ENCODE peak calls at places on chromosomes 1 and 21, in four cellular contexts. One of them, this sample, is unnamed. For H3K4me1, the result is how much of the 10 kb centered on the place peaks cover.

GRCh38 chr1:159009704-159010361 is at the start of gene IFI16:
- DNase-seq in uterus: peak
- DNase-seq in tibial artery: peak
- DNase-seq in endodermal cell: no peak
- DNase-seq in this sample: no peak

GRCh38 chr21:16315223-16315622 is 585.4 kb downstream of the USP25 start:
- DNase-seq in uterus: no peak
- DNase-seq in tibial artery: no peak
- DNase-seq in endodermal cell: no peak
- DNase-seq in this sample: no peak

GRCh38 chr1:31203215-31203614 is 36.5 kb downstream of the NKAIN1 start:
- DNase-seq in uterus: no peak
- DNase-seq in tibial artery: no peak
- DNase-seq in endodermal cell: no peak
- DNase-seq in this sample: no peak

GRCh38 chr1:29360768-29361167 is 124.4 kb downstream of the PTPRU start:
- DNase-seq in uterus: no peak
- DNase-seq in tibial artery: no peak
- DNase-seq in endodermal cell: peak
- DNase-seq in this sample: no peak

GRCh38 chr1:34362949-34363348 is 186.2 kb downstream of the C1orf94 start:
- DNase-seq in uterus: no peak
- DNase-seq in tibial artery: no peak
- DNase-seq in endodermal cell: peak
- DNase-seq in this sample: no peak

GRCh38 chr21:42737969-42738590 is 84.7 kb downstream of the PDE9A start:
- DNase-seq in uterus: peak
- DNase-seq in tibial artery: no peak
- DNase-seq in endodermal cell: peak
- DNase-seq in this sample: peak

GRCh38 chr1:67674260-67675011 is 10.6 kb upstream of the GADD45A start:
- DNase-seq in uterus: peak
- DNase-seq in tibial artery: no peak
- DNase-seq in endodermal cell: no peak
- DNase-seq in this sample: peak

GRCh38 chr1:52603301-52603675 is 1.1 kb downstream of the GPX7 start:
- DNase-seq in uterus: no peak
- DNase-seq in tibial artery: no peak
- DNase-seq in endodermal cell: no peak
- DNase-seq in this sample: no peak

GRCh38 chr1:6246497-6247295 is 2.7 kb downstream of the HES3 start:
- DNase-seq in uterus: peak
- DNase-seq in tibial artery: peak
- DNase-seq in endodermal cell: peak
- DNase-seq in this sample: peak

GRCh38 chr1:16012590-16013219 is 5.1 kb downstream of the HSPB7 start:
- DNase-seq in uterus: peak
- DNase-seq in tibial artery: peak
- DNase-seq in endodermal cell: peak
- DNase-seq in this sample: peak

GRCh38 chr21:28485301-28486022 is 507.2 kb downstream of the LTN1 start:
- DNase-seq in uterus: no peak
- DNase-seq in tibial artery: no peak
- DNase-seq in endodermal cell: no peak
- DNase-seq in this sample: no peak

GRCh38 chr1:110003747-110004428 is 19.3 kb downstream of the AHCYL1 start:
- DNase-seq in uterus: peak
- DNase-seq in tibial artery: peak
- DNase-seq in endodermal cell: peak
- DNase-seq in this sample: peak
- H3K4me3 ChIP-seq in uterus: peak
- H3K4me3 ChIP-seq in tibial artery: peak
- H3K4me3 ChIP-seq in endodermal cell: peak
- H3K4me3 ChIP-seq in this sample: peak

GRCh38 chr1:167698313-167698712 is 23.5 kb upstream of the MPZL1 start:
- DNase-seq in uterus: no peak
- DNase-seq in tibial artery: no peak
- DNase-seq in endodermal cell: no peak
- DNase-seq in this sample: no peak

GRCh38 chr1:167695756-167696561 is 25.8 kb upstream of the MPZL1 start:
- DNase-seq in uterus: no peak
- DNase-seq in tibial artery: no peak
- DNase-seq in endodermal cell: no peak
- DNase-seq in this sample: no peak

GRCh38 chr1:167694691-167695090 is 27.1 kb upstream of the MPZL1 start:
- DNase-seq in uterus: no peak
- DNase-seq in tibial artery: no peak
- DNase-seq in endodermal cell: no peak
- DNase-seq in this sample: no peak

GRCh38 chr1:167695150-167695549 is 26.6 kb upstream of the MPZL1 start:
- DNase-seq in uterus: no peak
- DNase-seq in tibial artery: no peak
- DNase-seq in endodermal cell: no peak
- DNase-seq in this sample: no peak

DNA sequence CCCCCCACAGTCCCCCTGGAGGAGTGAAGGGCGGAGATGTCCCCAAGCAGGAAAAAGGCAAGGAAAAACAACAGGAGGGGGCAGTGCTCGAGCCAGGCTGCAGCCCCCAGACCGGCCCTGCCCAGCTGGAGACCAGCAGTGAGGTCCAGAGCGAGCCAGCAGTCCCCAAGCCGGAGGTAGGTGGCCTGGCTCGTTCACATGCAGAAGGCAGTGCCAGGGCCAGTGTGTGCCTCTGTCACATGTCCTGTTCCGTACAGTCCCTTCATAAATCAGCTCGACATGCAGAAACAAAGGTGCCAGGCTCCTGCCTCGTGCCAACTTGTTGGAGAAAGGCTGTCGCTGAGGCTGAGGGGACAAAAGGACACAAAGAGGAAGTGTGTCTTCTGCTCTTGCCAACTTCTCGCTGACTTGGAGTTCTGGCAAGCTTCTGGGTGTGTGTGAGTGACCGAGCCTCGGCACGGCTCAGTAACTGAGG is 24.1 kb upstream of the MPZL1 start:
- DNase-seq in uterus: no peak
- DNase-seq in tibial artery: peak
- DNase-seq in endodermal cell: no peak
- DNase-seq in this sample: peak
- H3K4me1 ChIP-seq in uterus: under half
- H3K4me1 ChIP-seq in tibial artery: under half
- H3K4me1 ChIP-seq in endodermal cell: under half
- H3K4me1 ChIP-seq in this sample: under half

GRCh38 chr1:145758116-145758515 is 38.8 kb downstream of the CD160 start:
- DNase-seq in uterus: no peak
- DNase-seq in tibial artery: no peak
- DNase-seq in endodermal cell: no peak
- DNase-seq in this sample: no peak

GRCh38 chr1:145759713-145760112 is 40.4 kb downstream of the CD160 start:
- DNase-seq in uterus: no peak
- DNase-seq in tibial artery: no peak
- DNase-seq in endodermal cell: no peak
- DNase-seq in this sample: no peak

GRCh38 chr1:145757420-145757819 is 38.1 kb downstream of the CD160 start:
- DNase-seq in uterus: no peak
- DNase-seq in tibial artery: no peak
- DNase-seq in endodermal cell: no peak
- DNase-seq in this sample: no peak

GRCh38 chr1:145758575-145758974 is 39.3 kb downstream of the CD160 start:
- DNase-seq in uterus: no peak
- DNase-seq in tibial artery: no peak
- DNase-seq in endodermal cell: no peak
- DNase-seq in this sample: no peak
- H3K27ac ChIP-seq in uterus: no peak
- H3K27ac ChIP-seq in tibial artery: no peak
- H3K27ac ChIP-seq in endodermal cell: no peak
- H3K27ac ChIP-seq in this sample: no peak

GRCh38 chr1:59815892-59816291 is 1.1 kb downstream of the HOOK1 start:
- DNase-seq in uterus: no peak
- DNase-seq in tibial artery: no peak
- DNase-seq in endodermal cell: no peak
- DNase-seq in this sample: no peak
- H3K4me3 ChIP-seq in uterus: no peak
- H3K4me3 ChIP-seq in tibial artery: no peak
- H3K4me3 ChIP-seq in endodermal cell: peak
- H3K4me3 ChIP-seq in this sample: no peak

GRCh38 chr1:58812926-58813325 is 29.1 kb upstream of the JUN start:
- DNase-seq in uterus: no peak
- DNase-seq in tibial artery: no peak
- DNase-seq in endodermal cell: no peak
- DNase-seq in this sample: no peak
- H3K4me1 ChIP-seq in uterus: under half
- H3K4me1 ChIP-seq in tibial artery: under half
- H3K4me1 ChIP-seq in endodermal cell: under half
- H3K4me1 ChIP-seq in this sample: under half

DNA sequence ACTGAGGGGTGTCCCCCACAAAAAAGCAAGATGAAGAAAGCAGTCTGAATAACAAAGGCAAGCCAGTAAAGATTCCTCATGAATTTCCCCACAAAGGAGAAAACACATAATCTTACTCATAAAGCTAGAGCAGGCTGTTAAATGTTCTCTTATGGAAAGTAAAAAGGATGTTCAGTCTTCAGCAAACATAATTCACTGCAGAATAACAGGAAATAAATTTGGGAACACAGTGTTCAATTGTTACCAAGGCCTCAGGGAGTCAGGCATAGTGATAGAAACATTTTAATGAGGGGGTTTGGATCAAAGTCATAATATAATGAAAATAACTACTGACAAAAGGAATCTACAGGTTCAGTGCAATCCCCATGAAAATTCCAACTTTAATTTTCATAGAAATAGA is 297.6 kb downstream of the DPYD start:
- DNase-seq in uterus: no peak
- DNase-seq in tibial artery: no peak
- DNase-seq in endodermal cell: no peak
- DNase-seq in this sample: no peak
- H3K27ac ChIP-seq in uterus: peak
- H3K27ac ChIP-seq in tibial artery: no peak
- H3K27ac ChIP-seq in endodermal cell: no peak
- H3K27ac ChIP-seq in this sample: no peak

DNA sequence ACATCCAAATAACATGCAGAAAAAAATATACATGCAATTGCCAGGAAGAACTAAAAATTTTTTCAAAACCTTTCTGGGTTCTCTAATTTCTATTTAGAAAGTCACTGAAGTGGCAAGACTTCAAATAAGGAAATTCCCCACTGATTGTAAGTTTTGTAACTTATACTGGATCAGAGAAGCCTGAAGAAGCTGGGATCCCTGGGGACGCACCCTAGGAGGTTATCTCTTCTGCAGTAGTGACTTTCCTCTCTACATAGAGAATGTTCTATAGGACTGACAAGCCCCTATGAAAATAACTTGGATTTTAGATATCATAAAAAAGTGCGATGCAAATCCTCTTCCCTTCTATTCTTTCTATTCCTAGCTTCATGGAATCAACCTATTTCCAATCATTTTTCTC is 182.6 kb downstream of the MRPL39 start:
- DNase-seq in uterus: no peak
- DNase-seq in tibial artery: no peak
- DNase-seq in endodermal cell: no peak
- DNase-seq in this sample: no peak
- H3K4me3 ChIP-seq in uterus: no peak
- H3K4me3 ChIP-seq in tibial artery: no peak
- H3K4me3 ChIP-seq in endodermal cell: no peak
- H3K4me3 ChIP-seq in this sample: no peak

GRCh38 chr1:10179751-10180150 is 30.6 kb upstream of the KIF1B start:
- DNase-seq in uterus: no peak
- DNase-seq in tibial artery: no peak
- DNase-seq in endodermal cell: no peak
- DNase-seq in this sample: no peak
- H3K4me1 ChIP-seq in uterus: under half
- H3K4me1 ChIP-seq in tibial artery: under half
- H3K4me1 ChIP-seq in endodermal cell: under half
- H3K4me1 ChIP-seq in this sample: under half

This sample was measured in psoas muscle.